ENCODE peak calls at places on chromosomes 16 and 17, in nine cellular contexts. D, H, I, U, N, P, B, Z and M are unnamed samples.

GRCh38 chr16:3755249-3755648 is 37.9 kb upstream of the TRAP1 start:
- DNase-seq in H (no peak), Z (no peak), I (no peak), D (no peak), B (no peak), N (no peak), P (no peak), U (no peak), M (no peak)

GRCh38 chr17:83192161-83192788 is 112.9 kb downstream of the METRNL start:
- DNase-seq in I (peak; percentile 77), N (peak; percentile 37), U (no peak), B (no peak), Z (peak; percentile 17), H (peak; percentile 16), P (no peak), D (peak; percentile 33), M (peak; percentile 0)

GRCh38 chr17:72853438-72854415 is 238.8 kb downstream of the SLC39A11 start:
- DNase-seq in H (no peak), P (no peak), I (no peak), D (no peak), Z (no peak), B (no peak), N (no peak), U (no peak), M (no peak)

GRCh38 chr17:58231644-58232043 is 6.7 kb upstream of the LPO start:
- DNase-seq in Z (no peak), D (peak; percentile 32), N (no peak), B (no peak), I (no peak), P (no peak), U (no peak), H (no peak), M (no peak)

GRCh38 chr16:49338867-49339266 is 34.7 kb upstream of the C16orf78 start:
- DNase-seq in Z (no peak), P (no peak), I (peak; percentile 33), D (no peak), N (no peak), B (no peak), U (no peak), H (no peak), M (no peak)

GRCh38 chr16:18816286-18816685 is 14.9 kb upstream of the ARL6IP1 start:
- DNase-seq in U (no peak), H (no peak), N (no peak), Z (no peak), I (no peak), B (no peak), D (no peak), P (no peak), M (no peak)

GRCh38 chr17:36856921-36857381 is 80.3 kb upstream of the LHX1 start:
- DNase-seq in H (no peak), P (peak; percentile 57), U (no peak), B (no peak), I (no peak), N (no peak), Z (no peak), D (no peak), M (no peak)

GRCh38 chr17:951388-952132 is 28.0 kb downstream of the NXN start:
- DNase-seq in Z (no peak), D (peak; percentile 85), U (peak; percentile 85), P (peak; percentile 72), B (peak; percentile 53), H (peak; percentile 96), N (no peak), I (peak; percentile 80), M (peak; percentile 81)

GRCh38 chr16:82167670-82168069 is 2.4 kb downstream of the MPHOSPH6 start:
- DNase-seq in B (no peak), N (no peak), D (no peak), I (no peak), U (no peak), H (no peak), Z (no peak), P (no peak), M (no peak)

GRCh38 chr16:87418644-87419043 is 26.5 kb downstream of the MAP1LC3B start:
- DNase-seq in Z (peak; percentile 40), B (no peak), N (no peak), H (no peak), I (no peak), D (no peak), P (no peak), U (no peak), M (no peak)

GRCh38 chr17:70195091-70195490 is 25.8 kb downstream of the KCNJ2 start:
- DNase-seq in D (no peak), N (no peak), B (no peak), P (no peak), I (no peak), H (no peak), U (no peak), Z (no peak), M (no peak)

GRCh38 chr16:4894276-4895150 is 42.4 kb downstream of the PPL start:
- DNase-seq in I (no peak), N (no peak), Z (no peak), H (no peak), D (no peak), B (no peak), U (peak; percentile 29), P (no peak), M (no peak)

GRCh38 chr17:6701719-6702118 is 11.4 kb downstream of the SLC13A5 start:
- DNase-seq in N (no peak), B (peak; percentile 17), Z (peak; percentile 30), H (no peak), U (peak; percentile 93), I (no peak), P (peak; percentile 3), D (no peak), M (peak; percentile 62)
- TF ChIP-seq CTCF in N (no peak), B (peak; percentile 31), Z (no peak), H (no peak), U (peak; percentile 72), I (no peak), P (peak; percentile 60), D (peak; percentile 49), M (peak; percentile 46)

DNA sequence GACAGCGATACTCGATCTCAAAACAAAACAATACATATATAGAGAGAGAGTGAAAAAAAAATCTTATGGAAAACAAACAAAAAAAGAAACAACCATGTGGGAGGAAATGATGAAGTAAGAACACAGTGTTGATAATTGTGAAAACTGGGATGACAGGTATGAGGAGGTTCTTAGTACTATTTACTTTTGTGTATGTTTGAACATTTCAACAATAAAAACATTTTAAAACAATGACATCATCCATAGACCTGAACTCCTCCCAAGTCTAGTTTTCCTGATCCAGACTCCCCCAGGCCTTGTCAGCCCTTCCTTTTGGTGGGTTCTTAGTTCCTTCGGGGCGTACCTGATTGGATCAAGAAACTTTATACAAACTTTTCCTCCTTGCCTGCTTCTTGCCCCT is 51.7 kb downstream of the CCDC42 start:
- DNase-seq in U (no peak), H (no peak), D (no peak), Z (no peak), P (no peak), I (no peak), B (peak; percentile 33), N (no peak), M (no peak)
- TF ChIP-seq CTCF in U (no peak), H (no peak), D (no peak), Z (no peak), P (no peak), I (no peak), B (no peak), N (no peak), M (no peak)

GRCh38 chr17:34313164-34313563 is 6.1 kb upstream of the CCL8 start:
- DNase-seq in Z (no peak), P (peak; percentile 49), B (peak; percentile 75), D (no peak), U (no peak), H (no peak), I (no peak), N (no peak), M (no peak)

GRCh38 chr17:34321981-34322380 is 2.7 kb downstream of the CCL8 start:
- DNase-seq in H (no peak), P (no peak), Z (no peak), U (no peak), I (no peak), D (no peak), B (no peak), N (no peak), M (no peak)

GRCh38 chr17:34319087-34319486 is at the start of gene CCL8:
- DNase-seq in D (no peak), U (no peak), B (peak; percentile 32), Z (no peak), H (no peak), P (no peak), N (no peak), I (no peak), M (no peak)

GRCh38 chr17:34314279-34314678 is 5.0 kb upstream of the CCL8 start:
- DNase-seq in Z (peak; percentile 26), U (no peak), H (no peak), B (peak; percentile 95), D (no peak), P (no peak), N (no peak), I (no peak), M (no peak)

DNA sequence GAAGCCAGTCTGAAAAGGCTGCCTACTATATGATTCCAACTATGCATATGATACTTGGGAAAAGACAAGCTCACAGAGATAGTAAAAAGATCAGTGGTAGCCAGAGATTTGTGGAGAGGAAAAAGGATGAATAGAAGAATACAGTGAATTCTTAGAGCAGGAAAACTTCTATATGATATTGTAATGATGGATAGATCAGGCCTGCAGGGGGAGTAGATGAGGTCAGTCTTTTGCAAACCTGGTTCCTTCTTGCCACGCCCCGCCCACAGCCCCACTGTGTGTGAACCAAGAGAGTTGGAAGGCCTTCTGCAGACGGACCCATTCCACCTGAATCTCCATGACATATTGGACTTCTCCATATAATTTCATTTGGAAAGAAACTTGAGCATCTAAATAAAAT is 761 bp upstream of the CCL8 start:
- DNase-seq in B (no peak), D (no peak), U (peak; percentile 75), H (peak; percentile 54), P (no peak), Z (no peak), I (no peak), N (no peak), M (no peak)
- TF ChIP-seq CTCF in B (no peak), D (peak; percentile 27), U (peak; percentile 48), H (peak; percentile 31), P (peak; percentile 18), Z (no peak), I (no peak), N (no peak), M (no peak)

GRCh38 chr17:48552453-48553189 is 7.7 kb upstream of the HOXB2 start:
- DNase-seq in U (peak; percentile 48), D (no peak), I (no peak), B (no peak), Z (no peak), N (no peak), H (no peak), P (no peak), M (peak; percentile 55)

GRCh38 chr17:48551206-48551597 is 6.3 kb upstream of the HOXB2 start:
- DNase-seq in N (no peak), Z (no peak), H (no peak), D (no peak), U (no peak), P (no peak), I (no peak), B (no peak), M (no peak)

GRCh38 chr17:48550313-48551205 is 5.7 kb upstream of the HOXB2 start:
- DNase-seq in D (no peak), U (peak; percentile 64), P (no peak), Z (no peak), I (no peak), B (no peak), H (no peak), N (no peak), M (peak; percentile 76)

GRCh38 chr17:48553190-48553547 is 8.3 kb upstream of the HOXB2 start:
- DNase-seq in P (no peak), N (no peak), I (no peak), D (no peak), H (no peak), U (no peak), Z (no peak), B (no peak), M (no peak)

GRCh38 chr17:48551601-48552452 is 6.9 kb upstream of the HOXB2 start:
- DNase-seq in P (no peak), I (no peak), B (no peak), U (peak; percentile 51), N (no peak), D (no peak), Z (no peak), H (no peak), M (peak; percentile 46)
- TF ChIP-seq CTCF in P (no peak), I (no peak), B (no peak), U (no peak), N (no peak), D (no peak), Z (no peak), H (no peak), M (no peak)